ENCODE peak calls at places on chromosomes 16 and 17, in nine cellular contexts. A is trophoblast cell, Z is aorta, G is H9, I is ascending aorta, N is right lobe of liver, V is sigmoid colon, U is Peyer's patch, Q is cardiac muscle cell. O is an unnamed sample.

GRCh38 chr17:74237321-74237720 is 23.9 kb downstream of the TTYH2 start:
- DNase-seq in A (peak; percentile 71), Z (no peak), G (no peak), I (no peak), N (no peak), V (no peak), U (no peak), Q (no peak), O (no peak)

GRCh38 chr17:76473541-76473985 is 6.2 kb downstream of the AANAT start:
- DNase-seq in A (no peak), Z (no peak), G (peak; percentile 89), I (no peak), N (peak; percentile 51), V (no peak), U (no peak), Q (no peak), O (no peak)

GRCh38 chr17:81941484-81942166 is 4.5 kb upstream of the PYCR1 start:
- DNase-seq in A (no peak), Z (no peak), G (peak; percentile 66), I (no peak), N (no peak), V (no peak), U (no peak), Q (no peak), O (no peak)

GRCh38 chr17:21475555-21475954 is 99.4 kb downstream of the KCNJ12 start:
- DNase-seq in A (no peak), Z (no peak), G (peak; percentile 68), I (no peak), N (no peak), V (no peak), U (no peak), Q (no peak), O (no peak)

GRCh38 chr16:20901441-20902112 is 1.0 kb downstream of the LYRM1 start:
- DNase-seq in A (peak; percentile 99), Z (peak; percentile 80), G (peak; percentile 57), I (peak; percentile 81), N (peak; percentile 57), V (peak; percentile 84), U (no peak), Q (peak; percentile 67), O (peak; percentile 81)

GRCh38 chr17:19311421-19312215 is 50.9 kb downstream of the B9D1 start:
- DNase-seq in A (peak; percentile 67), Z (no peak), G (no peak), I (no peak), N (no peak), V (peak; percentile 11), U (no peak), Q (peak; percentile 59), O (no peak)

GRCh38 chr17:8701221-8701620 is 43.4 kb downstream of the CCDC42 start:
- DNase-seq in A (no peak), Z (no peak), G (no peak), I (peak; percentile 53), N (no peak), V (no peak), U (no peak), Q (no peak), O (no peak)

GRCh38 chr16:88886915-88887521 is 20.6 kb upstream of the PABPN1L start:
- DNase-seq in A (no peak), Z (no peak), G (no peak), I (no peak), N (no peak), V (peak; percentile 96), U (peak; percentile 61), Q (peak; percentile 55), O (no peak)

GRCh38 chr17:42886283-42887176 is 14.1 kb upstream of the G6PC1 start:
- DNase-seq in A (no peak), Z (no peak), G (no peak), I (no peak), N (peak; percentile 94), V (no peak), U (peak; percentile 72), Q (no peak), O (no peak)

GRCh38 chr16:77273-77806 is 685 bp upstream of the MPG start:
- DNase-seq in A (peak; percentile 62), Z (peak; percentile 78), G (peak; percentile 71), I (peak; percentile 81), N (no peak), V (peak; percentile 84), U (peak; percentile 73), Q (peak; percentile 83), O (no peak)

GRCh38 chr16:15961060-15961511 is 11.7 kb downstream of the ABCC1 start:
- DNase-seq in A (no peak), Z (no peak), G (no peak), I (no peak), N (no peak), V (no peak), U (no peak), Q (no peak), O (no peak)

GRCh38 chr17:17414316-17414937 is 62.4 kb upstream of the MED9 start:
- DNase-seq in A (no peak), Z (peak; percentile 55), G (no peak), I (no peak), N (no peak), V (peak; percentile 64), U (no peak), Q (peak; percentile 78), O (no peak)

GRCh38 chr17:9002610-9003354 is 18.5 kb upstream of the NTN1 start:
- DNase-seq in A (peak; percentile 52), Z (peak; percentile 59), G (peak; percentile 63), I (peak; percentile 65), N (no peak), V (no peak), U (no peak), Q (peak; percentile 18), O (no peak)

GRCh38 chr16:49330562-49331201 is 42.9 kb upstream of the C16orf78 start:
- DNase-seq in A (no peak), Z (no peak), G (no peak), I (no peak), N (no peak), V (no peak), U (no peak), Q (no peak), O (no peak)

GRCh38 chr17:80737106-80738019 is 192.7 kb downstream of the RPTOR start:
- DNase-seq in A (no peak), Z (peak; percentile 64), G (no peak), I (no peak), N (no peak), V (no peak), U (no peak), Q (no peak), O (no peak)

GRCh38 chr17:21061971-21062526 is 19.2 kb upstream of the USP22 start:
- DNase-seq in A (no peak), Z (no peak), G (no peak), I (no peak), N (no peak), V (no peak), U (no peak), Q (no peak), O (no peak)

GRCh38 chr17:47276868-47277267 is 23.2 kb downstream of the ITGB3 start:
- DNase-seq in A (peak; percentile 52), Z (peak; percentile 90), G (peak; percentile 77), I (peak; percentile 90), N (peak; percentile 59), V (peak; percentile 94), U (no peak), Q (peak; percentile 84), O (peak; percentile 58)

GRCh38 chr17:27319536-27320221 is 25.8 kb downstream of the WSB1 start:
- DNase-seq in A (peak; percentile 55), Z (peak; percentile 74), G (peak; percentile 28), I (peak; percentile 72), N (peak; percentile 71), V (peak; percentile 94), U (no peak), Q (peak; percentile 91), O (no peak)

GRCh38 chr16:72066747-72067146 is 3.7 kb downstream of the HPR start:
- DNase-seq in A (peak; percentile 50), Z (no peak), G (no peak), I (no peak), N (no peak), V (no peak), U (no peak), Q (peak; percentile 64), O (no peak)

GRCh38 chr16:85312642-85313540 is 200.6 kb upstream of the CIBAR2 start:
- DNase-seq in A (peak; percentile 48), Z (no peak), G (no peak), I (no peak), N (no peak), V (no peak), U (no peak), Q (peak; percentile 15), O (no peak)

GRCh38 chr16:85312174-85312573 is 199.9 kb upstream of the CIBAR2 start:
- DNase-seq in A (no peak), Z (no peak), G (no peak), I (no peak), N (no peak), V (no peak), U (no peak), Q (no peak), O (no peak)

GRCh38 chr16:85309656-85310587 is 197.7 kb upstream of the CIBAR2 start:
- DNase-seq in A (no peak), Z (peak; percentile 81), G (peak; percentile 61), I (no peak), N (no peak), V (peak; percentile 86), U (no peak), Q (no peak), O (no peak)

GRCh38 chr16:85310868-85311585 is 198.8 kb upstream of the CIBAR2 start:
- DNase-seq in A (no peak), Z (no peak), G (no peak), I (no peak), N (no peak), V (no peak), U (no peak), Q (no peak), O (no peak)

GRCh38 chr16:85311741-85312140 is 199.5 kb upstream of the CIBAR2 start:
- DNase-seq in A (no peak), Z (no peak), G (no peak), I (no peak), N (no peak), V (no peak), U (no peak), Q (no peak), O (no peak)
- H3K4me1 ChIP-seq in A (peaks cover 12% of the 10 kb centered on the region), Z (no peaks in the 10 kb centered on the region), G (peaks cover 15% of the 10 kb centered on the region), I (peaks cover 9% of the 10 kb centered on the region), N (peaks cover 32% of the 10 kb centered on the region), V (peaks cover 65% of the 10 kb centered on the region), U (peaks cover 21% of the 10 kb centered on the region), Q (peaks cover 84% of the 10 kb centered on the region), O (peaks cover 3% of the 10 kb centered on the region)

GRCh38 chr16:68280160-68280559 is 15.8 kb downstream of the SLC7A6 start:
- DNase-seq in A (no peak), Z (no peak), G (no peak), I (no peak), N (no peak), V (no peak), U (no peak), Q (no peak), O (no peak)
- H3K4me1 ChIP-seq in A (peaks cover 8% of the 10 kb centered on the region), Z (no peaks in the 10 kb centered on the region), G (no peaks in the 10 kb centered on the region), I (peaks cover 19% of the 10 kb centered on the region), N (no peaks in the 10 kb centered on the region), V (peaks cover 20% of the 10 kb centered on the region), U (peaks cover 16% of the 10 kb centered on the region), Q (peaks cover 21% of the 10 kb centered on the region), O (peaks cover 10% of the 10 kb centered on the region)

GRCh38 chr17:29590979-29591736 is 1.7 kb upstream of the GIT1 start:
- DNase-seq in A (no peak), Z (peak; percentile 78), G (peak; percentile 78), I (no peak), N (peak; percentile 58), V (peak; percentile 86), U (no peak), Q (peak; percentile 62), O (peak; percentile 50)
- H3K4me1 ChIP-seq in A (peaks cover 35% of the 10 kb centered on the region), Z (peaks cover 2% of the 10 kb centered on the region), G (peaks cover 5% of the 10 kb centered on the region), I (peaks cover 55% of the 10 kb centered on the region), N (peaks cover 32% of the 10 kb centered on the region), V (peaks cover 69% of the 10 kb centered on the region), U (peaks cover 38% of the 10 kb centered on the region), Q (peaks cover 19% of the 10 kb centered on the region), O (peaks cover 12% of the 10 kb centered on the region)

GRCh38 chr16:67110136-67110847 is 551 bp downstream of the PHAF1 start:
- DNase-seq in A (peak; percentile 38), Z (no peak), G (no peak), I (no peak), N (no peak), V (no peak), U (no peak), Q (no peak), O (no peak)
- H3K4me1 ChIP-seq in A (peaks cover 7% of the 10 kb centered on the region), Z (no peaks in the 10 kb centered on the region), G (no peaks in the 10 kb centered on the region), I (peaks cover 13% of the 10 kb centered on the region), N (peaks cover 16% of the 10 kb centered on the region), V (peaks cover 22% of the 10 kb centered on the region), U (peaks cover 15% of the 10 kb centered on the region), Q (peaks cover 4% of the 10 kb centered on the region), O (peaks cover 6% of the 10 kb centered on the region)